ENCODE peak calls at places on chromosomes 16 and 17, in nine cellular contexts. One of them, this sample, is unnamed. For H3K36me3, the result is how much of the 10 kb centered on the place peaks cover.

GRCh38 chr16:50247906-50248608 is 18.3 kb upstream of the ADCY7 start:
- DNase-seq in heart right ventricle: no peak
- DNase-seq in esophagus muscularis mucosa: no peak
- DNase-seq in colonic mucosa: no peak
- DNase-seq in HAP-1: no peak
- DNase-seq in HCT116: no peak
- DNase-seq in CD8-positive, alpha-beta memory T cell: no peak
- DNase-seq in left lung: no peak
- DNase-seq in small intestine: no peak
- DNase-seq in this sample: no peak

GRCh38 chr17:63842173-63842539 is 329 bp downstream of the SMARCD2 start:
- DNase-seq in heart right ventricle: peak
- DNase-seq in esophagus muscularis mucosa: no peak
- DNase-seq in colonic mucosa: peak
- DNase-seq in HAP-1: peak
- DNase-seq in HCT116: no peak
- DNase-seq in CD8-positive, alpha-beta memory T cell: no peak
- DNase-seq in left lung: peak
- DNase-seq in small intestine: no peak
- DNase-seq in this sample: no peak

GRCh38 chr17:17041018-17041521 is 1.2 kb upstream of the MPRIP start:
- DNase-seq in heart right ventricle: no peak
- DNase-seq in esophagus muscularis mucosa: no peak
- DNase-seq in colonic mucosa: peak
- DNase-seq in HAP-1: no peak
- DNase-seq in HCT116: no peak
- DNase-seq in CD8-positive, alpha-beta memory T cell: no peak
- DNase-seq in left lung: peak
- DNase-seq in small intestine: peak
- DNase-seq in this sample: no peak

GRCh38 chr16:81738831-81739496 is 40.1 kb upstream of the PLCG2 start:
- DNase-seq in heart right ventricle: peak
- DNase-seq in esophagus muscularis mucosa: no peak
- DNase-seq in colonic mucosa: peak
- DNase-seq in HAP-1: no peak
- DNase-seq in HCT116: no peak
- DNase-seq in CD8-positive, alpha-beta memory T cell: no peak
- DNase-seq in left lung: peak
- DNase-seq in small intestine: no peak
- DNase-seq in this sample: no peak

GRCh38 chr17:80151333-80151732 is 4.4 kb upstream of the EIF4A3 start:
- DNase-seq in heart right ventricle: no peak
- DNase-seq in esophagus muscularis mucosa: no peak
- DNase-seq in colonic mucosa: no peak
- DNase-seq in HAP-1: no peak
- DNase-seq in HCT116: no peak
- DNase-seq in CD8-positive, alpha-beta memory T cell: no peak
- DNase-seq in left lung: no peak
- DNase-seq in small intestine: no peak
- DNase-seq in this sample: no peak

GRCh38 chr16:82639666-82640336 is 13.0 kb downstream of the CDH13 start:
- DNase-seq in heart right ventricle: peak
- DNase-seq in esophagus muscularis mucosa: no peak
- DNase-seq in colonic mucosa: peak
- DNase-seq in HAP-1: peak
- DNase-seq in HCT116: peak
- DNase-seq in CD8-positive, alpha-beta memory T cell: no peak
- DNase-seq in left lung: no peak
- DNase-seq in small intestine: peak
- DNase-seq in this sample: no peak

GRCh38 chr17:38658741-38659345 is 15.9 kb downstream of the EPOP start:
- DNase-seq in heart right ventricle: peak
- DNase-seq in esophagus muscularis mucosa: no peak
- DNase-seq in colonic mucosa: no peak
- DNase-seq in HAP-1: no peak
- DNase-seq in HCT116: no peak
- DNase-seq in CD8-positive, alpha-beta memory T cell: no peak
- DNase-seq in left lung: no peak
- DNase-seq in small intestine: no peak
- DNase-seq in this sample: no peak

GRCh38 chr17:65417406-65418221 is 143.8 kb downstream of the AXIN2 start:
- DNase-seq in heart right ventricle: no peak
- DNase-seq in esophagus muscularis mucosa: no peak
- DNase-seq in colonic mucosa: no peak
- DNase-seq in HAP-1: no peak
- DNase-seq in HCT116: no peak
- DNase-seq in CD8-positive, alpha-beta memory T cell: no peak
- DNase-seq in left lung: no peak
- DNase-seq in small intestine: no peak
- DNase-seq in this sample: no peak

GRCh38 chr17:49528966-49529365 is 33.9 kb downstream of the NGFR start:
- DNase-seq in heart right ventricle: no peak
- DNase-seq in esophagus muscularis mucosa: no peak
- DNase-seq in colonic mucosa: no peak
- DNase-seq in HAP-1: no peak
- DNase-seq in HCT116: no peak
- DNase-seq in CD8-positive, alpha-beta memory T cell: no peak
- DNase-seq in left lung: no peak
- DNase-seq in small intestine: no peak
- DNase-seq in this sample: no peak

GRCh38 chr17:17710728-17711541 is 29.7 kb downstream of the RAI1 start:
- DNase-seq in heart right ventricle: no peak
- DNase-seq in esophagus muscularis mucosa: no peak
- DNase-seq in colonic mucosa: peak
- DNase-seq in HAP-1: peak
- DNase-seq in HCT116: peak
- DNase-seq in CD8-positive, alpha-beta memory T cell: no peak
- DNase-seq in left lung: peak
- DNase-seq in small intestine: peak
- DNase-seq in this sample: no peak

GRCh38 chr17:28466001-28466400 is 7.4 kb upstream of the SLC13A2 start:
- DNase-seq in heart right ventricle: no peak
- DNase-seq in esophagus muscularis mucosa: no peak
- DNase-seq in colonic mucosa: no peak
- DNase-seq in HAP-1: no peak
- DNase-seq in HCT116: no peak
- DNase-seq in CD8-positive, alpha-beta memory T cell: no peak
- DNase-seq in left lung: no peak
- DNase-seq in small intestine: no peak
- DNase-seq in this sample: peak

GRCh38 chr17:71764507-71764906 is 356.3 kb upstream of the SOX9 start:
- DNase-seq in heart right ventricle: no peak
- DNase-seq in esophagus muscularis mucosa: no peak
- DNase-seq in colonic mucosa: peak
- DNase-seq in HAP-1: no peak
- DNase-seq in HCT116: peak
- DNase-seq in CD8-positive, alpha-beta memory T cell: no peak
- DNase-seq in left lung: no peak
- DNase-seq in small intestine: peak
- DNase-seq in this sample: no peak

GRCh38 chr17:77476920-77477805 is 336.4 kb downstream of the SEC14L1 start:
- DNase-seq in heart right ventricle: peak
- DNase-seq in esophagus muscularis mucosa: no peak
- DNase-seq in colonic mucosa: peak
- DNase-seq in HAP-1: no peak
- DNase-seq in HCT116: no peak
- DNase-seq in CD8-positive, alpha-beta memory T cell: peak
- DNase-seq in left lung: peak
- DNase-seq in small intestine: no peak
- DNase-seq in this sample: no peak

GRCh38 chr16:54987081-54987480 is 56.4 kb downstream of the IRX5 start:
- DNase-seq in heart right ventricle: no peak
- DNase-seq in esophagus muscularis mucosa: no peak
- DNase-seq in colonic mucosa: no peak
- DNase-seq in HAP-1: no peak
- DNase-seq in HCT116: no peak
- DNase-seq in CD8-positive, alpha-beta memory T cell: no peak
- DNase-seq in left lung: no peak
- DNase-seq in small intestine: no peak
- DNase-seq in this sample: no peak

GRCh38 chr17:65514541-65514940 is 46.9 kb downstream of the AXIN2 start:
- DNase-seq in heart right ventricle: no peak
- DNase-seq in esophagus muscularis mucosa: no peak
- DNase-seq in colonic mucosa: no peak
- DNase-seq in HAP-1: no peak
- DNase-seq in HCT116: no peak
- DNase-seq in CD8-positive, alpha-beta memory T cell: no peak
- DNase-seq in left lung: no peak
- DNase-seq in small intestine: no peak
- DNase-seq in this sample: no peak

GRCh38 chr16:79651363-79651762 is 50.8 kb upstream of the MAF start:
- DNase-seq in heart right ventricle: peak
- DNase-seq in esophagus muscularis mucosa: no peak
- DNase-seq in colonic mucosa: peak
- DNase-seq in HAP-1: no peak
- DNase-seq in HCT116: no peak
- DNase-seq in CD8-positive, alpha-beta memory T cell: no peak
- DNase-seq in left lung: peak
- DNase-seq in small intestine: peak
- DNase-seq in this sample: no peak

GRCh38 chr17:59683283-59683682 is 23.9 kb downstream of the PTRH2 start:
- DNase-seq in heart right ventricle: no peak
- DNase-seq in esophagus muscularis mucosa: no peak
- DNase-seq in colonic mucosa: no peak
- DNase-seq in HAP-1: no peak
- DNase-seq in HCT116: no peak
- DNase-seq in CD8-positive, alpha-beta memory T cell: no peak
- DNase-seq in left lung: no peak
- DNase-seq in small intestine: peak
- DNase-seq in this sample: no peak
- H3K36me3 ChIP-seq in heart right ventricle: under half
- H3K36me3 ChIP-seq in esophagus muscularis mucosa: half or more
- H3K36me3 ChIP-seq in colonic mucosa: half or more
- H3K36me3 ChIP-seq in HAP-1: half or more
- H3K36me3 ChIP-seq in HCT116: half or more
- H3K36me3 ChIP-seq in CD8-positive, alpha-beta memory T cell: half or more
- H3K36me3 ChIP-seq in left lung: under half
- H3K36me3 ChIP-seq in small intestine: under half
- H3K36me3 ChIP-seq in this sample: under half

DNA sequence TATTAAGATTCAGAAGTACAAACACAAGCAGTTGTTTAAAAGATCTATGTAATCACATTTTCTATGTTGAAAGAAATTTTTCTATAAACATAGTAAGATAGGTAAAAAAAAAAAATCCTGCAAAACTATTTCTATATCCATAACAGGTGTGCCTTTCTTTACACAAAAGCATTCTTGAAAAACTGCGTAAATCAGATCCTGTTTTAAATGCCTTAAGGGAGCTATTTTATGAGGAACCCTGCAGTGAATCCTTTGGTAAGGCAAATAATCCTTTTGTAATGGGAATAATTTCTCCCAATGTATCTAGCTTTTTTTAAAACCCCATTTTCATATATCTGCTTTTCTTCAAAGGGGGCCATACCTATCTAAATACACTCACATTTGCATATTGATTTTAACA is 157.3 kb downstream of the AATF start:
- DNase-seq in heart right ventricle: no peak
- DNase-seq in esophagus muscularis mucosa: no peak
- DNase-seq in colonic mucosa: no peak
- DNase-seq in HAP-1: no peak
- DNase-seq in HCT116: no peak
- DNase-seq in CD8-positive, alpha-beta memory T cell: no peak
- DNase-seq in left lung: no peak
- DNase-seq in small intestine: no peak
- DNase-seq in this sample: no peak
- H3K36me3 ChIP-seq in heart right ventricle: under half
- H3K36me3 ChIP-seq in esophagus muscularis mucosa: under half
- H3K36me3 ChIP-seq in colonic mucosa: under half
- H3K36me3 ChIP-seq in HAP-1: under half
- H3K36me3 ChIP-seq in HCT116: under half
- H3K36me3 ChIP-seq in CD8-positive, alpha-beta memory T cell: under half
- H3K36me3 ChIP-seq in left lung: under half
- H3K36me3 ChIP-seq in small intestine: under half
- H3K36me3 ChIP-seq in this sample: under half

DNA sequence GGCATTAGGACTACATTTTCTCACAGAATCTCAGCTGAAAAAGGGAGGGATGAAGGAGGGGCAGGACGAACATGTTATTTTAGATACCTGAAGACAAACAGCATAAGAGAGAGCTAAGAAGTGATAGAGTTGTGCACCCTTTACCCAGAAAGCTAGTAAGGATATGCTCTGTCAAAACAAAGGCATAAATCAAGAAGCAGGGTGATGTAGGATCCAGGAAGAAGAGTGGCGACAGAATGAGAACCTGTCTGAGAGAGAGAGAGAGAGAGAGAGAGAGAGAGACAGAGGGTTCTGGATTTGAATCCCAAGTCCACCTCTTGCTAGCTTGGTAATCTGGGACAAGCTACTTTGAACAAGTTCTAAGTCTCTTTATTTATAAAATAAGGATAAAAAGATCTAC is 103.4 kb downstream of the SPAG9 start:
- DNase-seq in heart right ventricle: no peak
- DNase-seq in esophagus muscularis mucosa: no peak
- DNase-seq in colonic mucosa: no peak
- DNase-seq in HAP-1: no peak
- DNase-seq in HCT116: no peak
- DNase-seq in CD8-positive, alpha-beta memory T cell: no peak
- DNase-seq in left lung: no peak
- DNase-seq in small intestine: no peak
- DNase-seq in this sample: no peak
- H3K36me3 ChIP-seq in heart right ventricle: under half
- H3K36me3 ChIP-seq in esophagus muscularis mucosa: half or more
- H3K36me3 ChIP-seq in colonic mucosa: under half
- H3K36me3 ChIP-seq in HAP-1: under half
- H3K36me3 ChIP-seq in HCT116: under half
- H3K36me3 ChIP-seq in CD8-positive, alpha-beta memory T cell: under half
- H3K36me3 ChIP-seq in left lung: under half
- H3K36me3 ChIP-seq in small intestine: under half
- H3K36me3 ChIP-seq in this sample: under half

GRCh38 chr16:1787322-1788094 is 4.7 kb downstream of the NUBP2 start:
- DNase-seq in heart right ventricle: peak
- DNase-seq in esophagus muscularis mucosa: no peak
- DNase-seq in colonic mucosa: peak
- DNase-seq in HAP-1: no peak
- DNase-seq in HCT116: no peak
- DNase-seq in CD8-positive, alpha-beta memory T cell: no peak
- DNase-seq in left lung: peak
- DNase-seq in small intestine: no peak
- DNase-seq in this sample: no peak

GRCh38 chr16:1786242-1787055 is 3.7 kb downstream of the NUBP2 start:
- DNase-seq in heart right ventricle: peak
- DNase-seq in esophagus muscularis mucosa: no peak
- DNase-seq in colonic mucosa: peak
- DNase-seq in HAP-1: peak
- DNase-seq in HCT116: no peak
- DNase-seq in CD8-positive, alpha-beta memory T cell: no peak
- DNase-seq in left lung: peak
- DNase-seq in small intestine: no peak
- DNase-seq in this sample: no peak

GRCh38 chr16:1784977-1785845 is 2.5 kb downstream of the NUBP2 start:
- DNase-seq in heart right ventricle: peak
- DNase-seq in esophagus muscularis mucosa: no peak
- DNase-seq in colonic mucosa: peak
- DNase-seq in HAP-1: no peak
- DNase-seq in HCT116: no peak
- DNase-seq in CD8-positive, alpha-beta memory T cell: no peak
- DNase-seq in left lung: no peak
- DNase-seq in small intestine: no peak
- DNase-seq in this sample: no peak

GRCh38 chr16:1787056-1787321 is 4.2 kb downstream of the NUBP2 start:
- DNase-seq in heart right ventricle: no peak
- DNase-seq in esophagus muscularis mucosa: no peak
- DNase-seq in colonic mucosa: no peak
- DNase-seq in HAP-1: no peak
- DNase-seq in HCT116: no peak
- DNase-seq in CD8-positive, alpha-beta memory T cell: no peak
- DNase-seq in left lung: no peak
- DNase-seq in small intestine: no peak
- DNase-seq in this sample: no peak

GRCh38 chr16:1785846-1786170 is 3.0 kb downstream of the NUBP2 start:
- DNase-seq in heart right ventricle: peak
- DNase-seq in esophagus muscularis mucosa: no peak
- DNase-seq in colonic mucosa: no peak
- DNase-seq in HAP-1: no peak
- DNase-seq in HCT116: no peak
- DNase-seq in CD8-positive, alpha-beta memory T cell: no peak
- DNase-seq in left lung: peak
- DNase-seq in small intestine: no peak
- DNase-seq in this sample: no peak
- H3K36me3 ChIP-seq in heart right ventricle: under half
- H3K36me3 ChIP-seq in esophagus muscularis mucosa: half or more
- H3K36me3 ChIP-seq in colonic mucosa: under half
- H3K36me3 ChIP-seq in HAP-1: under half
- H3K36me3 ChIP-seq in HCT116: under half
- H3K36me3 ChIP-seq in CD8-positive, alpha-beta memory T cell: under half
- H3K36me3 ChIP-seq in left lung: under half
- H3K36me3 ChIP-seq in small intestine: under half
- H3K36me3 ChIP-seq in this sample: under half